ENCODE peak calls at places on chromosomes 1 and 21, in ten cellular contexts. V is bronchial epithelial cell, C is PC-3, L is lower lobe of right lung, Y is cardiac muscle cell, O is psoas muscle, J is GM12865, P is BE2C, I is endothelial cell, A is fibroblast of the aortic adventitia. Z is an unnamed sample.

GRCh38 chr1:61182049-61182448 is 99.7 kb downstream of the NFIA start:
- DNase-seq in V (peak; percentile 26), C (no peak), L (no peak), Y (peak; percentile 36), O (no peak), J (no peak), P (no peak), I (no peak), A (peak; percentile 60), Z (no peak)

GRCh38 chr1:169312084-169312954 is 55.3 kb downstream of the NME7 start:
- DNase-seq in V (peak; percentile 98), C (peak; percentile 97), L (no peak), Y (no peak), O (no peak), J (peak; percentile 35), P (no peak), I (no peak), A (peak; percentile 90), Z (no peak)

GRCh38 chr1:12275370-12275769 is 45.5 kb downstream of the VPS13D start:
- DNase-seq in V (no peak), C (peak; percentile 37), L (peak; percentile 54), Y (peak; percentile 54), O (peak; percentile 64), J (peak; percentile 26), P (peak; percentile 30), I (peak; percentile 58), A (peak; percentile 30), Z (peak; percentile 18)

GRCh38 chr1:161420763-161421455 is 53.2 kb upstream of the CFAP126 start:
- DNase-seq in V (no peak), C (no peak), L (no peak), Y (no peak), O (no peak), J (no peak), P (peak; percentile 64), I (peak; percentile 7), A (no peak), Z (no peak)

GRCh38 chr1:175690926-175691325 is 52.5 kb downstream of the TNR start:
- DNase-seq in V (no peak), C (no peak), L (no peak), Y (peak; percentile 45), O (no peak), J (no peak), P (no peak), I (no peak), A (no peak), Z (no peak)

GRCh38 chr1:182317489-182318180 is 74.0 kb downstream of the GLUL start:
- DNase-seq in V (no peak), C (no peak), L (no peak), Y (no peak), O (no peak), J (no peak), P (no peak), I (no peak), A (no peak), Z (no peak)

GRCh38 chr1:209805341-209805781 is 581 bp downstream of the IRF6 start:
- DNase-seq in V (peak; percentile 24), C (peak; percentile 34), L (peak; percentile 57), Y (peak; percentile 8), O (no peak), J (no peak), P (no peak), I (peak; percentile 11), A (no peak), Z (no peak)

GRCh38 chr21:34910396-34910795 is 138.7 kb downstream of the RUNX1 start:
- DNase-seq in V (no peak), C (no peak), L (peak; percentile 69), Y (no peak), O (no peak), J (no peak), P (no peak), I (no peak), A (no peak), Z (no peak)

DNA sequence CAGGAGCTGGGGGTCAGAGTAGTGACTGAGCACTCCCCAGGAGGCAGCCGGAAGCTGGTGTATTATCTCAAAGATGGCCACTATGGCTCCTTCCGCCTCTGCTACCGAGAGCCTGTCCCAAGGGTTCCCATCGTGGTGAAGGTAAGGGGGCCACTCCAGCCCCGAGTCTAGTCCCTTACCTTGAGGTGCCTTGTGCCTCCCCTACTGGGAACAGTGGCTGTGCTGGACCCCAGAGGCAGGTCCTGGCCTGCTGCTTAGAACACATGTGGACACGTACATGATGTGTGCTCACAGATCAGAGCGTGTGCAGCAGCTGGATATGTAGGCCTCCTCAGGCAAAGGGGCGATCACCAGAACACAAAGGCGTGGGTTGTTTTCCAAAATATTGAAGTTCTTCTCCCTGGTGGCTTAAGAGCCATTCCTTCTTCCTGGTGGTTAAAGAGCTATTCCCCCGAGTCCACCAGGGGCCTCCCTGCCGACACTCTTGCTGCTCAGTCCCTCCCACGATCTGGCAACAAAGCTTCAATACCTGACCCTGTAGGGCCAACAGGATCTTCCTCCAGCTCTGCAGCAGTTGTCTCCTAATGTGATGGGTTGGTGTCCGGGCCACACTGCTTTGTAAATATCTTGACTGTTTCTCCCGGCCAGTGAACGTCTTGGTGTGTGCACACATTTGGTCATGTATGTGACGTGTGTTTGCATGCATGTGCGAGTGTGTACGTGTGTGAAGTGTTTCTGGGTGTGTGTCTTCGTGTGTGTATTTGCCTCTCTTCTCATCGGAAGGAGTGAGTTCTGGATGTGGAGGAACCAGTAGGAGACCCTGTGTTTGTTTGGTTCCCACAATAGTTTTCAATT is 68.4 kb upstream of the TINAGL1 start:
- DNase-seq in V (no peak), C (no peak), L (no peak), Y (no peak), O (no peak), J (no peak), P (no peak), I (no peak), A (no peak), Z (no peak)
- TF ChIP-seq CTCF in V (no peak), C (no peak), L (no peak), Y (no peak), O (no peak), J (no peak), P (no peak), I (no peak), A (no peak), Z (no peak)

DNA sequence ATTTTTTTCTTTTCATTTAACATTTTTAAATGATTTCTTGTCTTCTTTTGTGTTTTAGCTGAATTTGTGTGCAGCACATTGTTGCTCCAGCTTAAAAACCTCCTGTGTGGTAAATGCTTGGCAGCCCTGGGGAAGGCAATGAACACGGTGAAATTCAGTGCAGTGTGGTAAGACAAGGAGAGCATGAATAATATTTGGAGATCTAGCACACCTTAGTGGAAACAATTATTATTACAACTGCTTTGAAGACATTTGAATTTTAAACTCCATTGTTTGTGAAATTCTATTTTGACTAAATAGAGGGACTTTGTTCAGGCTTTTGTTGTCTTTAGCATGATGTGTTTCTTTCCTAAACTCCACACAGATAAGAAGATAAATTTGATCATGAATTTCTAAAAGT is 242.6 kb upstream of the CXADR start:
- DNase-seq in V (peak; percentile 41), C (peak; percentile 49), L (no peak), Y (peak; percentile 62), O (no peak), J (no peak), P (peak; percentile 42), I (no peak), A (peak; percentile 73), Z (no peak)
- TF ChIP-seq CTCF in V (peak; percentile 14), C (peak; percentile 62), L (peak; percentile 38), Y (peak; percentile 42), O (peak; percentile 58), J (no peak), P (peak; percentile 56), I (peak; percentile 52), A (peak; percentile 41), Z (no peak)

GRCh38 chr1:38045431-38046332 is 911 bp downstream of the POU3F1 start:
- DNase-seq in V (no peak), C (no peak), L (peak; percentile 57), Y (peak; percentile 35), O (peak; percentile 66), J (no peak), P (no peak), I (no peak), A (peak; percentile 5), Z (no peak)

GRCh38 chr1:38047603-38048146 is 1.1 kb upstream of the POU3F1 start:
- DNase-seq in V (peak; percentile 39), C (peak; percentile 26), L (no peak), Y (peak; percentile 68), O (no peak), J (no peak), P (no peak), I (peak; percentile 61), A (peak; percentile 50), Z (no peak)

GRCh38 chr1:38044224-38045215 is 2.1 kb downstream of the POU3F1 start:
- DNase-seq in V (no peak), C (no peak), L (no peak), Y (no peak), O (no peak), J (no peak), P (no peak), I (no peak), A (peak; percentile 20), Z (no peak)

GRCh38 chr1:38046333-38046883 is at the start of gene POU3F1:
- DNase-seq in V (no peak), C (no peak), L (no peak), Y (no peak), O (no peak), J (no peak), P (no peak), I (no peak), A (no peak), Z (no peak)

GRCh38 chr1:38046884-38047602 is 450 bp upstream of the POU3F1 start:
- DNase-seq in V (peak; percentile 60), C (peak; percentile 58), L (peak; percentile 83), Y (peak; percentile 91), O (peak; percentile 93), J (peak; percentile 90), P (peak; percentile 89), I (peak; percentile 87), A (peak; percentile 63), Z (peak; percentile 96)
- TF ChIP-seq CTCF in V (no peak), C (no peak), L (no peak), Y (peak; percentile 8), O (no peak), J (no peak), P (no peak), I (no peak), A (no peak), Z (no peak)

GRCh38 chr21:40169971-40170370 is 302.7 kb downstream of the PCP4 start:
- DNase-seq in V (no peak), C (no peak), L (no peak), Y (no peak), O (no peak), J (no peak), P (no peak), I (no peak), A (no peak), Z (no peak)

GRCh38 chr21:40177979-40178378 is 310.7 kb downstream of the PCP4 start:
- DNase-seq in V (no peak), C (no peak), L (no peak), Y (no peak), O (no peak), J (no peak), P (no peak), I (no peak), A (no peak), Z (no peak)

GRCh38 chr21:40178726-40179125 is 311.5 kb downstream of the PCP4 start:
- DNase-seq in V (no peak), C (no peak), L (no peak), Y (no peak), O (no peak), J (no peak), P (no peak), I (no peak), A (no peak), Z (no peak)

GRCh38 chr21:40176732-40177131 is 309.5 kb downstream of the PCP4 start:
- DNase-seq in V (no peak), C (no peak), L (no peak), Y (no peak), O (no peak), J (no peak), P (no peak), I (no peak), A (no peak), Z (no peak)

DNA sequence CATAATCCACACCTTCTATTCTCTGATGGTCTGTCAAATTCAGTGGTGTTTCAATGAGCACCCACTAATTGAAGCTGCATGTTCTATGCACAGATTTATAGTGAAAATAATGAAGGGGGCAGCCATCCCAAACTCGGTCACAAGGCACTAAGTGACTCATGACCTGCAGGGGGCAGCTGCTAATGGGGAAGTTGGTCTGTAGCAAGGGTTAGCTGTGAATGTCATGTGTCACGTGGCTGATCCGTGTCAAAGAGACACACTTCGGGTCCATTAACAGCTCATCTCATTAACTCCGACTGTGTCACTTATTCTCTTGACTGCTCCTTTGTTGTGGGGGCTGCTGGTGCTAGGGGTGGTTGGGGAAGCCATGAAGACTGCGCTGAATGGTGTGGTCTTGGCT is 306.6 kb downstream of the PCP4 start:
- DNase-seq in V (no peak), C (no peak), L (no peak), Y (no peak), O (no peak), J (no peak), P (no peak), I (no peak), A (no peak), Z (no peak)
- TF ChIP-seq CTCF in V (no peak), C (no peak), L (no peak), Y (no peak), O (no peak), J (no peak), P (no peak), I (no peak), A (no peak), Z (no peak)